ENCODE peak calls at places on chromosomes 2 and 18, in four cellular contexts. Q is fibroblast of the aortic adventitia; G is activated CD4-positive, alpha-beta T cell treated with anti-CD3 and anti-CD28 coated beads for 1 hour; C is AG04450. U is an unnamed sample.

GRCh38 chr2:72782520-72782919 is 43.3 kb downstream of the EXOC6B start:
- DNase-seq in C (no peak), Q (no peak), G (no peak), U (no peak)

GRCh38 chr2:197281421-197281820 is 29.2 kb downstream of the ANKRD44 start:
- DNase-seq in C (no peak), G (no peak), Q (peak), U (no peak)

GRCh38 chr2:152534460-152535131 is 182.7 kb downstream of the PRPF40A start:
- DNase-seq in Q (peak), G (no peak), C (no peak), U (no peak)

GRCh38 chr18:44589709-44590108 is 91.0 kb upstream of the SETBP1 start:
- DNase-seq in G (no peak), C (no peak), Q (peak), U (no peak)

GRCh38 chr2:149236413-149236812 is 94.0 kb upstream of the LYPD6 start:
- DNase-seq in G (no peak), Q (no peak), C (no peak), U (no peak)

GRCh38 chr2:7666561-7667259 is 749.5 kb downstream of the RNF144A start:
- DNase-seq in C (no peak), G (no peak), Q (no peak), U (no peak)

GRCh38 chr2:180519276-180519675 is 461.1 kb upstream of the UBE2E3 start:
- DNase-seq in G (no peak), C (no peak), Q (peak), U (no peak)

GRCh38 chr2:233437439-233437955 is 83.2 kb downstream of the DGKD start:
- DNase-seq in Q (no peak), G (no peak), C (no peak), U (no peak)

GRCh38 chr18:8705941-8706544 is 687 bp downstream of the MTCL1 start:
- DNase-seq in C (no peak), Q (no peak), G (no peak), U (no peak)

GRCh38 chr2:81658227-81658626 is 1353.7 kb upstream of the LRRTM1 start:
- DNase-seq in G (no peak), C (no peak), Q (no peak), U (no peak)

GRCh38 chr2:173412628-173413027 is 58.0 kb downstream of the CDCA7 start:
- DNase-seq in G (no peak), C (no peak), Q (no peak), U (no peak)

GRCh38 chr18:13564579-13564978 is 161.8 kb downstream of the FAM210A start:
- DNase-seq in C (no peak), G (no peak), Q (no peak), U (no peak)

GRCh38 chr2:9251154-9252001 is 44.8 kb downstream of the ASAP2 start:
- DNase-seq in Q (peak), G (no peak), C (no peak), U (peak)

GRCh38 chr2:177598321-177598922 is 205.8 kb downstream of the AGPS start:
- DNase-seq in C (no peak), G (no peak), Q (peak), U (peak)

GRCh38 chr2:67260348-67261277 is 136.5 kb upstream of the ETAA1 start:
- DNase-seq in G (no peak), C (peak), Q (peak), U (peak)

GRCh38 chr2:232028631-232029030 is 67.1 kb downstream of the DIS3L2 start:
- DNase-seq in G (no peak), Q (peak), C (no peak), U (peak)

GRCh38 chr2:112623913-112624777 is 21.6 kb upstream of the SLC20A1 start:
- DNase-seq in C (no peak), G (peak), Q (peak), U (no peak)

GRCh38 chr18:55338955-55339662 is 248.9 kb downstream of the TCF4 start:
- DNase-seq in C (no peak), G (no peak), Q (peak), U (no peak)

GRCh38 chr2:223093436-223093839 is 41.4 kb downstream of the KCNE4 start:
- DNase-seq in G (no peak), Q (peak), C (peak), U (peak)

GRCh38 chr18:52160652-52161051 is 179.3 kb upstream of the DCC start:
- DNase-seq in Q (no peak), C (no peak), G (no peak), U (no peak)

GRCh38 chr2:25481381-25482310 is 139.9 kb upstream of the DNMT3A start:
- DNase-seq in G (no peak), C (peak), Q (no peak), U (peak)

GRCh38 chr18:12608292-12608691 is 49.6 kb downstream of the SPIRE1 start:
- DNase-seq in C (no peak), Q (peak), G (no peak), U (no peak)

GRCh38 chr2:207839575-207839974 is 69.9 kb upstream of the FZD5 start:
- DNase-seq in G (no peak), Q (no peak), C (no peak), U (no peak)

GRCh38 chr18:36772339-36772738 is 56.5 kb downstream of the TPGS2 start:
- DNase-seq in C (no peak), G (no peak), Q (no peak), U (no peak)

GRCh38 chr2:11005032-11005431 is 93.3 kb downstream of the KCNF1 start:
- DNase-seq in G (no peak), C (no peak), Q (no peak), U (no peak)

GRCh38 chr2:203934006-203934632 is 2.4 kb upstream of the ICOS start:
- DNase-seq in G (peak), C (no peak), Q (no peak), U (no peak)

GRCh38 chr18:79566841-79567370 is 112.7 kb upstream of the CTDP1 start:
- DNase-seq in C (no peak), G (no peak), Q (no peak), U (no peak)

GRCh38 chr2:200702646-200703118 is 109.0 kb upstream of the BZW1 start:
- DNase-seq in Q (no peak), C (no peak), G (peak), U (no peak)

GRCh38 chr2:221529943-221530652 is 42.0 kb downstream of the EPHA4 start:
- DNase-seq in Q (peak), G (no peak), C (peak), U (peak)

GRCh38 chr18:39647627-39648502 is 2082.3 kb upstream of the CELF4 start:
- DNase-seq in Q (peak), G (no peak), C (peak), U (peak)

GRCh38 chr2:180000434-180000833 is 6.7 kb downstream of the CWC22 start:
- DNase-seq in C (no peak), G (no peak), Q (peak), U (no peak)

GRCh38 chr18:5879479-5879882 is 15.8 kb downstream of the TMEM200C start:
- DNase-seq in C (peak), Q (peak), G (no peak), U (no peak)

GRCh38 chr18:70376914-70377258 is 88.0 kb downstream of the SOCS6 start:
- DNase-seq in C (no peak), Q (no peak), G (no peak), U (no peak)

GRCh38 chr2:43021791-43022500 is 204.5 kb downstream of the ZFP36L2 start:
- DNase-seq in C (no peak), G (no peak), Q (no peak), U (no peak)

GRCh38 chr2:227163998-227164744 is at the start of the genes COL4A3 and COL4A4:
- DNase-seq in C (no peak), G (no peak), Q (peak), U (no peak)

GRCh38 chr2:71661782-71662181 is 208.4 kb downstream of the DYSF start:
- DNase-seq in C (no peak), Q (no peak), G (no peak), U (no peak)

GRCh38 chr2:85792783-85793441 is 39.1 kb downstream of the ATOH8 start:
- DNase-seq in Q (peak), C (peak), G (no peak), U (peak)

GRCh38 chr2:22748909-22749308 is 636.1 kb upstream of the KLHL29 start:
- DNase-seq in Q (no peak), G (no peak), C (no peak), U (no peak)

GRCh38 chr2:154813636-154814035 is 115.1 kb downstream of the KCNJ3 start:
- DNase-seq in G (no peak), Q (no peak), C (no peak), U (no peak)